ENCODE peak calls at places on chromosomes 6 and 20, in six cellular contexts. J is stomach, M is uterus, F is gastrocnemius medialis, A is tibial nerve, R is adrenal gland. W is an unnamed sample.

GRCh38 chr6:12450446-12450845 is 160.3 kb downstream of the EDN1 start:
- DNase-seq in M (no peak), F (no peak), R (no peak), J (no peak), A (no peak), W (no peak)

GRCh38 chr20:49448917-49449316 is 33.6 kb downstream of the KCNB1 start:
- DNase-seq in F (no peak), R (no peak), J (no peak), A (no peak), M (no peak), W (no peak)

GRCh38 chr20:54350415-54350814 is 125.0 kb upstream of the DOK5 start:
- DNase-seq in R (no peak), F (no peak), J (no peak), A (no peak), M (no peak), W (no peak)

GRCh38 chr20:25538838-25539665 is 46.3 kb downstream of the NINL start:
- DNase-seq in J (no peak), R (no peak), F (no peak), A (no peak), M (no peak), W (peak)

GRCh38 chr6:66538548-66539135 is 831.6 kb upstream of the EYS start:
- DNase-seq in F (no peak), R (no peak), J (no peak), M (no peak), A (no peak), W (no peak)

GRCh38 chr6:338815-339262 is 46.6 kb downstream of the DUSP22 start:
- DNase-seq in R (no peak), A (no peak), F (no peak), M (no peak), J (no peak), W (no peak)

GRCh38 chr6:31559958-31560696 is 12.0 kb upstream of the LTA start:
- DNase-seq in M (peak), F (peak), J (no peak), R (peak), A (no peak), W (no peak)

GRCh38 chr20:48846516-48847492 is 19.0 kb upstream of the PREX1 start:
- DNase-seq in R (no peak), F (no peak), M (no peak), A (no peak), J (no peak), W (no peak)

GRCh38 chr6:44630125-44631028 is 242.9 kb downstream of the CDC5L start:
- DNase-seq in A (no peak), F (peak), R (no peak), M (no peak), J (peak), W (no peak)

GRCh38 chr6:5361371-5361770 is 100.1 kb downstream of the FARS2 start:
- DNase-seq in A (no peak), F (no peak), J (no peak), R (no peak), M (no peak), W (no peak)

GRCh38 chr6:108966855-108967755 is 118.9 kb downstream of the ARMC2 start:
- DNase-seq in M (no peak), R (no peak), F (peak), J (peak), A (no peak), W (no peak)

GRCh38 chr20:28562510-28562898 is 2695.0 kb upstream of the DEFB115 start:
- DNase-seq in F (no peak), J (no peak), A (no peak), M (no peak), R (no peak), W (no peak)
- H3K4me3 ChIP-seq in F (no peak), J (no peak), A (no peak), M (no peak), R (no peak), W (no peak)

GRCh38 chr6:128519132-128519930 is 1.1 kb downstream of the PTPRK start:
- DNase-seq in A (peak), J (peak), R (peak), M (peak), F (peak), W (peak)
- TF ChIP-seq POLR2A in A (no peak), J (no peak), R (no peak), M (no peak), F (no peak), W (no peak)

GRCh38 chr20:3798405-3798768 is 2.3 kb downstream of the CDC25B start:
- DNase-seq in M (no peak), J (no peak), R (no peak), A (no peak), F (no peak), W (no peak)
- H3K4me3 ChIP-seq in M (no peak), J (peak), R (no peak), A (no peak), F (no peak), W (no peak)

GRCh38 chr6:2855061-2855519 is 13.4 kb upstream of the SERPINB1 start:
- DNase-seq in R (no peak), A (no peak), M (no peak), F (no peak), J (no peak), W (no peak)
- TF ChIP-seq POLR2A in R (no peak), A (no peak), M (no peak), F (no peak), J (no peak), W (no peak)

GRCh38 chr20:33878583-33878982 is 67.4 kb downstream of the CHMP4B start:
- DNase-seq in A (no peak), F (no peak), J (no peak), R (no peak), M (no peak), W (no peak)

GRCh38 chr20:33871362-33871761 is 60.2 kb downstream of the CHMP4B start:
- DNase-seq in R (no peak), J (peak), A (no peak), M (peak), F (no peak), W (no peak)

GRCh38 chr20:33875055-33875454 is 63.9 kb downstream of the CHMP4B start:
- DNase-seq in J (peak), R (no peak), A (no peak), M (no peak), F (no peak), W (no peak)

GRCh38 chr20:33874129-33874528 is 63.0 kb downstream of the CHMP4B start:
- DNase-seq in J (no peak), A (no peak), F (no peak), R (no peak), M (no peak), W (no peak)

DNA sequence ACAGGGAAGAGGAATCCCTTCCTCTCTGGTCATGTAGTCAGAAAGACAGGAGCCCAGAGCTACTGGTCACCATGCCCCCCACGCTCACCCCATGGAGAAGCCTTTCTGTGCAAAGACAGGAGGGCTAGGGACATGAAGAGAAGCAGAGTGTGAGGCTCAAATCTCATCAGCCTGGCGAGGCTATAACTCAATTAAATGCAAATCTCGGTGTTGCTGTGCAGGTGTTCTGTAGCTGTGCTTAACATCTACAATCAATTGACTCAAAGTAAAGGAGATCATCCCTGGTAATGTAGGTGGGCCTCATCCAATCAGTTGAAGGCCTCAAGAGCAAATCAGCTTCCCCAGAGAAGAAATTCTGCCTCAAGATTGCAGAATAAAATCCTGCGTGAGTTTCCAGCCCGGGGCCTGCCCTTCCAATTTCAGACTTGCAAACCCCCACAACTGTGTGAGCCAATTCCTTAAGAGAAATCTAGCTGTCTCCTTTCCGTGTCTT is 64.4 kb downstream of the CHMP4B start:
- DNase-seq in J (no peak), A (no peak), F (no peak), R (no peak), M (no peak), W (no peak)
- H3K4me3 ChIP-seq in J (no peak), A (no peak), F (no peak), R (no peak), M (no peak), W (no peak)

DNA sequence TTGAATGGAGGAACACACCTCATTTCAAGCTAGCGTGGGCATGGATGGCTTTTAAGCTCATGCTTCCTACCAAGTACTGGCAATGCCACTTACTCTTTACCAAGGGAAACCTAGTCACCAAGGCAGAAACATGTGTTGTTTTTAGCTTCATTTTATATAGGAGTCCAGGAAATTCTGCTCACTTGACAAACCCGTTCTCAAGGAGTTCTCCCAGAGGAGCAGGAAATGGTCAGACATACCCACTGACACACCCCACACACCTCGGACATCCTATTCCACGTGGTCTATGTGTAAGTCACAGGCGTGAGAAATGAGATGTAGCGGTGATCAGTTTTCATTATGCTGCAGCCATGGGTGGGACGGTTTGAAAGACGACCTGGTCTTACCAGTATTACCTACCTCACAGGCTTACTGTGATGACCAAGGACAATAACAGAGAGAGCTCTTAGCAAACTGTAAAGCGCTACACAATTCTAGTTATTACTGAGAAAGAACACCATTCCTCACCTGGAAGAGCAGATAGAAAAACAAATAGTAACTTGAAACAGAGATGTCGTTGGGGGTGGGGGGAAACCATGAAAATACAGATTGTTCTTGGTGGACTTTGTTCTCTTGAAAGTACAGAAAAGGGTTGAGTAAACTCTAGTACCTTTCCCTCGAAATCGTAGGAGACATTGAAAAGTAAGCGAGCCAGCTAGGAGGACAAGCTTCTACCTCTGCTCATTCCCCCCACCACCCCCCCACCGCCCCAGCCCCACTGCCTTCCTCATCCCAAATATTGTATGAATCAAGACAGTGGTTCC is 1.7 kb downstream of the CNKSR3 start:
- DNase-seq in F (no peak), R (no peak), A (no peak), M (no peak), J (no peak), W (no peak)
- TF ChIP-seq POLR2A in F (no peak), R (no peak), A (no peak), M (no peak), J (no peak), W (no peak)

DNA sequence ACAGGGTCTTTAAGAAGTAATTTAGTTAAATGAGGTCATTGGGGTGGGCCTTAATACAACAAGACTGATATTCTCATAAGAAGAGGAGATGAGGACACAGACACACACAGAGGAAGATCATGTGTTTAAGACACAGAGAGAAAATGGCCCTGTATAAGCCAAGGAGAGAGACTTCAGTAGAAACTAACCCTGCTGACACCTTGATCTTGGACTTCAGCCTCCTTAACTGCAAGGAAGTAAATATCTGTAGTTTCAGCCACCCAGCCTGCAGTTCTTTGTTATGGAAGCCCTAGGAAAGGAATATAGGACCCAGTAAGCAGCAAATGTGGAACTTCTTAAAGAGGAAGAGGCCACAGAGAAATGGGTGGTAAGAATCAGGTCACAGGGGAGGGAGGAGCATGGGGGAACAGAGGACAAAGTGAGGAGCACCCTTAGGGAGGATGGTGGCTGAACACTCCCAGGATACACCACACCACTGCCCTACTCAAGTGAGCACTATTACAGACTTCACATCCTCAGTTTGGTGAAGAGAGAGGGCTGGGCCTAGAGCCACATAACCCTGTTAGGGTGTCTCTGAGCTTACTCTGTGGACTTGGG is 757 bp downstream of the SIRPB1 start:
- DNase-seq in F (no peak), J (no peak), M (no peak), R (no peak), A (no peak), W (no peak)
- H3K4me3 ChIP-seq in F (no peak), J (peak), M (no peak), R (no peak), A (no peak), W (no peak)

DNA sequence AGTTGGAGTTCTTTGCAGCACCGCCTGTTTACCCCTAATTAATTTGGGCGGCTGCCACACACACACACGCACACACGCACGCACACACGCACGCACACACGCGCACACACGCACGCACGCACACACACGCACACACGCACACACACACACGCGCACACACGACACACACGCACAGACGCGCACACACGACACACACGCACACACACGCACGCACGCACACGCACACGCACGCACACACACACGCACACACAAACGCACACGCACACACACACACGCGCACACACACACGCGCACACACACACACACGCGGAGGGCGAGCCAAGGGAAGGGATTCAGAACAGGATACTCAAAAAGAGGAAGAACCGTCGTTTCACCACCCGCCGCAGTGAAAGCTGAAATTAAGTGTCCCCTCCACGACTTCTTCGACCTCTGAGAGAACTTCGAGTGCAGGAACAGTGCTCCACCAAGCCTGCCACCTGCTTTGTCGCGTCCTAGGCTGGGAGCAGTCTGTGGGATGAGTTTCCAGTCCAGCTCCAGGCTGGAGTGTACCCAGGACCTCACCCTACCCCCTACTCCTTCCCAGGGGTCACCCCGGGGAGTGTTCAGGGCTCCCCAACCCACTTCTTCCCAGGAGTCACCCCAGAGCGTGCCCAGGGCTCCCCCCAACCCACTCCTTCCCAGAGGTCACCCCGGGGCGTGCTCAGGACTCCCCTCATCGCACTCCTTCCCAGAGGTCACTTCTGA is 1.1 kb downstream of the RNASET2 start:
- DNase-seq in R (no peak), J (peak), M (no peak), F (no peak), A (no peak), W (peak)
- TF ChIP-seq POLR2A in R (no peak), J (no peak), M (no peak), F (no peak), A (no peak), W (no peak)

DNA sequence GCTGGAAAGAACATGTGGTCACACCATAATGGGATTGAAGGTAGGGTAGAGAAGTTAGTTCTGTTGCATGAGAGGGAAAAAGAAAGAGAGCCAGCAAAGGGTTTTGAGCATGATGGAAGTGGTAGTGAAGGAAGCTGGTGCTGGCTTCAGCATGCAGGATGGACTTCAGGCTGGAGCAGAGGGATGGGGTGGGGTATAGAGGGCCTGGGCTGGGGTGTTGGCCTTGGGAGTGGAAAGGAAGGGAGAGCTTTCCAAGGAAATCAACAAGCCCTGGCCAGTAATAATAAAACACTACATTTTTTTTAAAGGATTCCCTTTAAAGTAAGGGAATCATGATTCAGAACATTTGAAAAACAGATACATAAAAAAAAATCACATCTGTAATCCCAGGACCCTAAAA is 61.3 kb downstream of the LAMA4 start:
- DNase-seq in A (no peak), F (no peak), M (no peak), J (no peak), R (no peak), W (no peak)
- H3K4me3 ChIP-seq in A (no peak), F (no peak), M (no peak), J (no peak), R (no peak), W (no peak)

DNA sequence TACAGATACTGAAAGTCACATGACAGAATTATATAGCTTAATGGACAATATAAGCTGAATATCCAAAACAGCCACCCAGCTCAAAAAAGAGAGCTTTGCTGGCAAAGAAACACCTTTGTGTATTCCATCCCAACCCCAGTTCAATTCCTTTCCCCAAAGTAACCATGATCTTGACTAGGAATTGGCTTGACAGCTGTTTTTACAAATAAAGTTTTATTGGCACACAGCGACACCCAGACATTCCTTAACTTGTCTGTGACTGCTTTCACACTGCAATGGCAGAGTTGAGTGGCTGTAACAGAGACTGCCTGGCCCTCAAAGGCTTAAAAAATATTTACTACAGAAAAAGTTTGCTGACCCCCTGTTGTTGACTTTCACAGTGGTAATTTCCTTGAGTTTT is 264.0 kb upstream of the TSHZ2 start:
- DNase-seq in J (no peak), M (no peak), A (no peak), R (no peak), F (no peak), W (no peak)
- TF ChIP-seq POLR2A in J (no peak), M (no peak), A (no peak), R (no peak), F (no peak), W (no peak)